ENCODE peak calls at places on chromosomes 1 and 21, in nine cellular contexts. V, E, W, R, O, Q, Y, K and H are unnamed samples.

GRCh38 chr1:48955774-48956173 is 179.1 kb upstream of the BEND5 start:
- DNase-seq in V (no peak), E (no peak), W (no peak), R (no peak), O (no peak), Q (no peak), Y (no peak), K (no peak), H (no peak)

GRCh38 chr21:43333301-43334062 is 93.4 kb downstream of the SIK1 start:
- DNase-seq in V (peak; percentile 84), E (peak; percentile 93), W (peak; percentile 91), R (peak; percentile 67), O (peak; percentile 80), Q (peak; percentile 47), Y (peak; percentile 92), K (peak; percentile 59), H (peak; percentile 71)

GRCh38 chr1:44377925-44378784 is 23.1 kb upstream of the ERI3 start:
- DNase-seq in V (no peak), E (peak; percentile 47), W (peak; percentile 27), R (peak; percentile 65), O (peak; percentile 16), Q (peak; percentile 55), Y (peak; percentile 75), K (peak; percentile 62), H (peak; percentile 14)

GRCh38 chr1:229894535-229894934 is 172.5 kb upstream of the GALNT2 start:
- DNase-seq in V (no peak), E (peak; percentile 40), W (no peak), R (no peak), O (no peak), Q (no peak), Y (no peak), K (no peak), H (no peak)

GRCh38 chr1:24910751-24911650 is 19.1 kb downstream of the RUNX3 start:
- DNase-seq in V (no peak), E (peak; percentile 16), W (no peak), R (no peak), O (no peak), Q (no peak), Y (peak; percentile 14), K (peak; percentile 52), H (no peak)

GRCh38 chr1:199243423-199244061 is 604.7 kb downstream of the PTPRC start:
- DNase-seq in V (no peak), E (peak; percentile 41), W (no peak), R (peak; percentile 32), O (no peak), Q (peak; percentile 21), Y (peak; percentile 58), K (peak; percentile 39), H (no peak)

GRCh38 chr1:178644308-178645120 is 80.5 kb upstream of the RALGPS2 start:
- DNase-seq in V (no peak), E (no peak), W (no peak), R (peak; percentile 86), O (no peak), Q (peak; percentile 81), Y (peak; percentile 84), K (peak; percentile 71), H (no peak)

GRCh38 chr1:3154081-3154795 is 85.2 kb downstream of the PRDM16 start:
- DNase-seq in V (no peak), E (no peak), W (no peak), R (no peak), O (no peak), Q (no peak), Y (no peak), K (no peak), H (no peak)

GRCh38 chr21:34640858-34641257 is 25.9 kb upstream of the RCAN1 start:
- DNase-seq in V (peak; percentile 47), E (peak; percentile 68), W (peak; percentile 53), R (peak; percentile 88), O (peak; percentile 20), Q (no peak), Y (peak; percentile 73), K (peak; percentile 54), H (peak; percentile 58)

GRCh38 chr1:5758000-5758858 is 234.0 kb downstream of the NPHP4 start:
- DNase-seq in V (no peak), E (no peak), W (no peak), R (no peak), O (no peak), Q (no peak), Y (no peak), K (no peak), H (no peak)

GRCh38 chr1:164772635-164773034 is 213.7 kb downstream of the PBX1 start:
- DNase-seq in V (peak; percentile 75), E (peak; percentile 97), W (peak; percentile 97), R (peak; percentile 93), O (peak; percentile 74), Q (peak; percentile 72), Y (peak; percentile 85), K (peak; percentile 88), H (peak; percentile 61)

GRCh38 chr21:33587792-33588484 is 546 bp downstream of the DONSON start:
- DNase-seq in V (no peak), E (peak; percentile 12), W (no peak), R (peak; percentile 37), O (no peak), Q (peak; percentile 39), Y (peak; percentile 41), K (peak; percentile 38), H (no peak)

GRCh38 chr1:61708953-61709907 is 15.7 kb downstream of the TM2D1 start:
- DNase-seq in V (no peak), E (no peak), W (no peak), R (peak; percentile 49), O (no peak), Q (no peak), Y (peak; percentile 72), K (no peak), H (no peak)

GRCh38 chr1:221039616-221040015 is 160.4 kb downstream of the HLX start:
- DNase-seq in V (no peak), E (no peak), W (peak; percentile 65), R (peak; percentile 44), O (no peak), Q (no peak), Y (no peak), K (no peak), H (no peak)

GRCh38 chr1:210336362-210336761 is 7.7 kb downstream of the HHAT start:
- DNase-seq in V (no peak), E (no peak), W (no peak), R (no peak), O (no peak), Q (no peak), Y (no peak), K (no peak), H (no peak)

GRCh38 chr21:34513109-34513675 is 1.2 kb upstream of the KCNE1 start:
- DNase-seq in V (no peak), E (peak; percentile 35), W (no peak), R (no peak), O (no peak), Q (no peak), Y (peak; percentile 68), K (peak; percentile 84), H (no peak)

GRCh38 chr1:165527251-165527650 is 16.5 kb upstream of the LRRC52 start:
- DNase-seq in V (no peak), E (no peak), W (no peak), R (no peak), O (no peak), Q (no peak), Y (no peak), K (no peak), H (no peak)

GRCh38 chr1:10943991-10944730 is 68.3 kb upstream of the TARDBP start:
- DNase-seq in V (no peak), E (no peak), W (peak; percentile 30), R (peak; percentile 63), O (no peak), Q (no peak), Y (peak; percentile 45), K (peak; percentile 34), H (no peak)
- H3K4me3 ChIP-seq in V (peak overlapping the region; percentile 28), E (no peak overlapping the region), W (peak overlapping the region; percentile 53), R (peak overlapping the region; percentile 23), O (peak overlapping the region; percentile 52), Q (peak overlapping the region; percentile 8), Y (no peak overlapping the region), K (peak overlapping the region; percentile 13), H (peak overlapping the region; percentile 29)

DNA sequence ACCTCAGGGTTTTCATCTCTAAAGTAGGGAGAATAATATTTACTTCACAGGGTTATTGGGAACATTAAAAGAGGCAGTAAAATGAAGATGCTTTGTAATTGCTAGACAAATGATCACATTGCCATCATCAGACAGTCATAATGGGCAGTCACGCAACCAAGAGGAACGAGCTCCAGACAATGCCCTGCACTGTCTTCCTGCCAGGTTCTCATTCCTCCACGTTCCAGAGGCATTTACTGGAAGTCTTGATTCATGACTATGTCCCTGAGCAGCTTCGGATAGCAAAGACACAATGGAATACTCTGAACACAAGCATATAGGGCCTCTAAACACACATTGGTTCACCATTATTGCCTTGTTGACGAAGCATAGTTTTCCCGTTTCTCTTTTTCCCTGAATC is 389.7 kb downstream of the NTNG1 start:
- DNase-seq in V (peak; percentile 12), E (peak; percentile 50), W (peak; percentile 20), R (no peak), O (no peak), Q (no peak), Y (no peak), K (no peak), H (peak; percentile 31)
- TF ChIP-seq CTCF in V (no peak), E (no peak), W (no peak), R (no peak), O (no peak), Q (no peak), Y (no peak), K (no peak), H (no peak)

DNA sequence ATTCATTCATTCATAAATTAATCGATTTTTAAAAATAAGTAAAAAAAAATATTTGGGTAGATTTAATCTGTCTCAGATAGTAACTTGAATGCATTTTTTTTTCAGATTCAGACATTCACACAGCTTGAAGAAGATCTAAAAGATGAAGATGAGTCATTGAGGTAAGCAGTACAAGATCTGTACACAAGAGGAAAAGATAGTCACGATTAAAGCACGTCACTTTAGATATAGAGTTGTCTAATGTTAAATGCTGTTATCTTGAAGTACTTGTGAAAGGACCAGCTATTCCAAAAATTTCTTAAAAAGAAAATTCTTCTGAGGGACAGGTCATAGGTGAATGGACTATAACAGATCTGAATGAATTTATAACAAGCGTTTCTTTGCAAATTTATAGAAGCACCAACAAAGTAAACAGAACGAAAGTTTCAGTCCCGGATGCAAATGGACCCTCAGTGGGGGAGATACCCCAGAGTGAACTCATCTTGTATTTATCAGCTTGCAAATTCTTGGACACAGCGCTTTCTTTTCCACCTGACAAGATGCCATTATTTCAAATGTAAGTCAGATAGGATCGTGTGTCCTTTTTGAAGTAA is 31.2 kb upstream of the MORC3 start:
- DNase-seq in V (no peak), E (peak; percentile 67), W (no peak), R (no peak), O (no peak), Q (no peak), Y (no peak), K (no peak), H (no peak)
- H3K4me3 ChIP-seq in V (no peak overlapping the region), E (no peak overlapping the region), W (peak overlapping the region; percentile 44), R (no peak overlapping the region), O (peak overlapping the region; percentile 44), Q (no peak overlapping the region), Y (no peak overlapping the region), K (no peak overlapping the region), H (no peak overlapping the region)

DNA sequence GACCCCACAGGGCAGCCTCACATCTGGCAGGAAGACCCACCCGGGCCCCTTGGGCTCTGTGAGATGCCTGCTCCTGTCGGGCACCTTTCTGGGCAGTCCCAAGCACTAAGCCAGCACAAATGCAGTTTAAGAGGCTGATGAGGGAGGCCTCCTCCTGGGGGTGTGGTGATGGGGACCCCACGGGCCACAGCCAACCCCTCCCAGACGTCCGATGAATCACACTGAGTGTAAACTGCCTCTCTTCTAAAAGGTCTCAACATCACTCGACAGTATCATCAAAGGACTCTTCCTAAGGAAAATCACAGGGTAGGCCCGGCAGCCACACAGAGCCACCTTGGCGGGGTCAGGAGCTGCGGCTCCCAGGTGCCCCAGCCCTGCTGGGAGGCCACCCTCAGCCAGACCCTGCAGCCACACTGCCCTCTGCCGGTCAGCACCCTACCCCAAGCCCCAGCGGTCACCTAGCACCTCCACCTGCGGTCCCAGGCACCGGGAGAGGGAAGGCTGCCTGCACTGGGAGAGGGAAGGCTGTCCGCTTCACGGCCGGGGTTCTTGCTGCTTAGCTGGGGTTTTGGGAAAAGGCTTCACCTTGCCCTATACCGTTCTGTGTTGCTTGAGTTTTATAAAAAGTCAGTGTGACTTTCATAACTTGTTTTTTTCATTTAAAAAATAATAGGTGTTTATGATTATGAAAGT is 3.8 kb upstream of the PRKCZ start:
- DNase-seq in V (no peak), E (peak; percentile 49), W (no peak), R (no peak), O (no peak), Q (peak; percentile 87), Y (peak; percentile 31), K (peak; percentile 5), H (no peak)
- TF ChIP-seq CTCF in V (peak; percentile 73), E (peak; percentile 98), W (peak; percentile 44), R (peak; percentile 64), O (peak; percentile 52), Q (peak; percentile 87), Y (peak; percentile 75), K (peak; percentile 34), H (peak; percentile 61)